ENCODE peak calls at places on chromosomes 6 and 20, in six cellular contexts. X is choroid plexus epithelial cell, A is astrocyte of the cerebellum, I is body of pancreas, U is thoracic aorta, G is lower lobe of right lung. O is an unnamed sample.

GRCh38 chr20:51404297-51405060 is 138.0 kb downstream of the NFATC2 start:
- DNase-seq in U (no peak), I (peak), G (no peak), X (peak), A (no peak), O (no peak)

GRCh38 chr6:144262470-144263369 is 22.4 kb upstream of the UTRN start:
- DNase-seq in U (no peak), X (no peak), I (peak), A (no peak), G (no peak), O (no peak)

GRCh38 chr6:1497593-1498105 is 108.3 kb downstream of the FOXF2 start:
- DNase-seq in X (no peak), I (no peak), A (no peak), U (no peak), G (no peak), O (no peak)

GRCh38 chr6:166512567-166512966 is 73.9 kb downstream of the RAMACL start:
- DNase-seq in I (no peak), A (no peak), X (no peak), U (no peak), G (no peak), O (no peak)

GRCh38 chr6:85640806-85641205 is 1.9 kb downstream of the SYNCRIP start:
- DNase-seq in A (no peak), G (no peak), X (peak), U (no peak), I (no peak), O (peak)

GRCh38 chr6:167706313-167707109 is 120.2 kb upstream of the AFDN start:
- DNase-seq in G (no peak), I (no peak), A (no peak), U (no peak), X (no peak), O (no peak)

GRCh38 chr6:71280701-71281100 is 7.9 kb upstream of the OGFRL1 start:
- DNase-seq in A (no peak), I (no peak), X (no peak), G (no peak), U (no peak), O (no peak)

GRCh38 chr6:53793318-53793975 is 1.4 kb upstream of the LRRC1 start:
- DNase-seq in X (peak), G (peak), I (peak), U (no peak), A (peak), O (peak)

GRCh38 chr6:69668916-69669315 is 127.9 kb downstream of the LMBRD1 start:
- DNase-seq in G (no peak), I (no peak), U (no peak), A (no peak), X (no peak), O (no peak)

GRCh38 chr6:28355743-28356665 is 6.3 kb downstream of the ZKSCAN3 start:
- DNase-seq in U (peak), A (peak), X (peak), G (peak), I (peak), O (peak)

GRCh38 chr20:61757678-61758555 is 307.8 kb downstream of the TAF4 start:
- DNase-seq in U (no peak), A (no peak), I (no peak), G (peak), X (peak), O (peak)

GRCh38 chr6:11230158-11231107 is 2.0 kb downstream of the NEDD9 start:
- DNase-seq in G (no peak), U (no peak), X (no peak), I (no peak), A (no peak), O (no peak)
- H3K4me3 ChIP-seq in G (peak), U (peak), X (peak), I (no peak), A (peak), O (peak)

DNA sequence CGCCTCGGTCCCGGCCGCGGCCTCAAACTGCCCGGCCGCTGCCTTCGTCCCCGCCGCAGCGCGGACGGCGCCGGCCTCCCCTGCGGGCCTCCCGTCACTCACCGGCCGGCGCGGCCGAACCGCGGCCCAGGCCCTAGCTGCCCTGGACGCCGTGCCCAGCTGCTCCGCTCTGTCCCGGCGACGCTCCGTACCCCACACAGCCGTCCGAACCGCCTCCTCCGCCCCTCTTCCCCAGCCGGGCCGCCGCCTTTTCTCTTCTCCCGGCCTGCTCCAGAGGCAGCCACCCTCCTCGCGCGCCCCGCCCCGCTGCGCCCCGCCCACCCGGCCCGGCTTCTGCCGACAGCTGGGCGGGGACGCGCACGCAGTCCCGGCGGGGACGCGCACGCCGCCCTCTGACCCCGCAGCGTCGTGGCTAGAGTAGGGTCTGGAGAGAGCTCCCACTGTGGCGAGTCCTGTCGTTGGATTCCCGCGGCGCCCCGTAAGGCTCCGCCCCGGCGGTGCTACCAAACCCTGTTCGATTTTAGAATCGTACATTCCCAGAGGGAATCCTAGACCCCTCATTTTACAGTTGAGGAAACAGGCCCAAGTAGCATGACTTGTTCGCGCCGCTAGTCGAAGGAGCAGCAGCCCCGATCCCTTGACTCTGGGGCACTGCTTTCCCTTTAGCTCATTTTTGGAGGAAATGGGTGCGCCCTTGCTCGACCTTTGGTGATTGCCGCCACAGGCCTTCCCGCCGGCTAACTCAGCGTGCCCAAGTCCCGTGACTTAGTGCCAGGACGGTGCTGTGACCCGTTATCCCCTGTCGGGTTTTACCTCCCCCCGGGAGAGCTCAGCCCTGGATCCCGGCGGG is at the start of gene FBXO30:
- DNase-seq in A (peak), G (peak), X (peak), U (peak), I (peak), O (peak)
- TF ChIP-seq CTCF in A (no peak), G (no peak), X (peak), U (peak), I (no peak), O (peak)

DNA sequence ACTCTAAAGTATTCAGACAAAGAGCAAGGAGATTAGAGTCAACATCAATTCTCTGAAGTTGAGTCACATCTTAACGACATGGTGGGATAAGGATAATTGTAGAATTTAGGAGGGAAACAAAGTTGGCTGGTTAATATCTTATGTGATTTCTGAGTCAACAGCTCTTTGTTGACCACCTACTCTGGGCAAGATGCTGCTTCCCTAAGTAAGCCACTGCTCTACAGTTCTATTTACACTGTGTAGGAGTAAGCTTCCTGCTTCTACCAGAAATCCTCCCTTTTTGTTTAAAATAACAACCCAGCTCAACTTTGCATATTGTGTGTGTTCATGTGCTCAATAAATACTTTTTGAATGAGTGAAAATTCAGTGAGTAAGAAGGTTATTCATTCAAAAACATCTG is 3.1 kb downstream of the HS3ST5 start:
- DNase-seq in I (no peak), A (no peak), U (no peak), X (no peak), G (no peak), O (peak)
- H3K4me3 ChIP-seq in I (no peak), A (no peak), U (no peak), X (no peak), G (no peak), O (no peak)

GRCh38 chr20:16666272-16666671 is 63.6 kb upstream of the SNRPB2 start:
- DNase-seq in U (no peak), X (no peak), A (no peak), I (no peak), G (no peak), O (no peak)
- TF ChIP-seq CTCF in U (no peak), X (peak), A (no peak), I (no peak), G (no peak), O (peak)

DNA sequence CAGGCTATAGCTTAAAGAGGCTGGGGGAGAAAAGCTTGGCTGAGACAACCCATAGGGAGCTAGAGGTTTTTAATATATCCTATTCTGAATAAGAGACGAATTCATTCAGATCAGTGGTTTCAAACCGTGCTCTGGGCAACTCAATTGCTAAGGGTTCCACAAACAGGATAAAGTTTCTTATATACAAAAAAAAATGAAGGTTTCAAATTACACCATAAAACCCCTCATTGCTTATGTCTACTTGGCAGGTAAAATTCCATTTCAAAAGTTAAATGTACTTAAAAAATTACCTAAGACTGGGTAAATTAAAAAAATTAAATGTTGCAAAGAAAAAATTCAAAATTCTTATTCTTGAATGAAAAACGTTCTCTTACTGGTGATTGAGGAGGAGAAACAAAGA is 2.7 kb downstream of the HLA-DPB1 start:
- DNase-seq in I (no peak), U (no peak), G (no peak), X (no peak), A (no peak), O (no peak)
- H3K4me3 ChIP-seq in I (no peak), U (no peak), G (no peak), X (no peak), A (no peak), O (no peak)

O was measured in fibroblast of mammary gland.